ENCODE peak calls at places on chromosome 14, in nine cellular contexts. B is epithelial cell of proximal tubule, W is body of pancreas, X is brain microvascular endothelial cell, Z is vagina, H is WERI-Rb-1, G is upper lobe of right lung, J is WTC11, A is breast epithelium. Y is an unnamed sample.

GRCh38 chr14:58107947-58108552 is 44.0 kb downstream of the ARMH4 start:
- DNase-seq in W (peak), A (no peak), Z (no peak), G (no peak), B (peak), X (peak), J (peak), H (peak), Y (peak)

GRCh38 chr14:24389266-24389855 is 9.4 kb upstream of the NYNRIN start:
- DNase-seq in B (no peak), G (no peak), H (no peak), X (peak), W (no peak), J (no peak), Z (no peak), A (no peak), Y (no peak)

GRCh38 chr14:50599700-50600444 is 39.9 kb downstream of the ATL1 start:
- DNase-seq in X (peak), H (no peak), J (no peak), G (no peak), A (no peak), W (no peak), B (peak), Z (no peak), Y (peak)

GRCh38 chr14:39384177-39384576 is 48.1 kb downstream of the FBXO33 start:
- DNase-seq in G (no peak), J (no peak), Z (no peak), B (no peak), H (no peak), A (no peak), W (no peak), X (no peak), Y (no peak)

GRCh38 chr14:61558271-61558670 is 137.0 kb upstream of the HIF1A start:
- DNase-seq in J (no peak), B (no peak), G (no peak), A (no peak), W (no peak), H (no peak), X (no peak), Z (no peak), Y (no peak)

GRCh38 chr14:92287987-92288386 is 35.0 kb upstream of the SLC24A4 start:
- DNase-seq in H (no peak), Z (no peak), J (no peak), X (no peak), G (no peak), W (no peak), A (no peak), B (no peak), Y (no peak)

GRCh38 chr14:90969493-90970166 is 90.8 kb downstream of the RPS6KA5 start:
- DNase-seq in H (no peak), A (no peak), X (no peak), J (no peak), G (no peak), W (no peak), Z (no peak), B (no peak), Y (no peak)

GRCh38 chr14:23113346-23114119 is 5.5 kb downstream of the CEBPE start:
- DNase-seq in J (no peak), B (no peak), Z (no peak), A (no peak), G (no peak), H (no peak), W (no peak), X (no peak), Y (no peak)

GRCh38 chr14:99252443-99252939 is 19.5 kb downstream of the BCL11B start:
- DNase-seq in W (no peak), J (no peak), B (no peak), X (no peak), H (no peak), G (no peak), Z (no peak), A (no peak), Y (no peak)

GRCh38 chr14:93090826-93091583 is 24.7 kb downstream of the ITPK1 start:
- DNase-seq in A (no peak), Z (no peak), B (no peak), W (no peak), H (no peak), J (no peak), G (no peak), X (no peak), Y (no peak)

GRCh38 chr14:106578479-106578878 is 1052.1 kb downstream of the TMEM121 start:
- DNase-seq in X (no peak), B (no peak), G (no peak), A (no peak), W (no peak), H (no peak), J (no peak), Z (no peak), Y (peak)

GRCh38 chr14:104992501-104992900 is 6.9 kb downstream of the CLBA1 start:
- DNase-seq in H (no peak), W (no peak), J (no peak), B (no peak), X (no peak), Z (no peak), A (no peak), G (no peak), Y (no peak)
- TF ChIP-seq CTCF in H (no peak), W (no peak), J (no peak), B (no peak), X (no peak), Z (no peak), A (no peak), G (no peak), Y (no peak)

DNA sequence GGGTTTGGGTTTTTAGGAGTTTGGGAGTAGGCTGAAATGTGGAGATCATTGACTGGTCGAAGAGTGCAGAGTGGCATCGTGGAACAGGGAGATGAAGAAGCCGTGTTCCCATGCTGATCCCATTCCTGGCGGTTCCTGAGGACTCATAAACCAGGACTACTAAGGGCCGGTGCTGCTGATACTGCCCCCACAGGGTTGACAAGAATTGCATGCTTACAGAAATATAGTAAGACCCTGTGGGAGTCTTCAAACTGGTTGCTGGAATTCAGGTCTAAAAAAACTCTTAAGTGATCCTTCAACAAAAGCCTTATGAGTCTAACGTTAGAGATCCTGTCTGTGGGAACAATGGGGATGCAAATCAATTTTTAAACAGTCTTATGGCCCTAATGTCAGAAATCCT is 64.0 kb upstream of the ARHGAP5 start:
- DNase-seq in J (peak), A (no peak), G (no peak), Z (no peak), B (no peak), X (no peak), W (no peak), H (peak), Y (no peak)
- TF ChIP-seq CTCF in J (peak), A (no peak), G (no peak), Z (no peak), B (peak), X (peak), W (no peak), H (peak), Y (no peak)

GRCh38 chr14:21024668-21025373 is at the start of gene NDRG2:
- DNase-seq in A (peak), X (no peak), B (no peak), Z (no peak), W (peak), H (peak), J (peak), G (peak), Y (peak)

GRCh38 chr14:21023174-21023573 is 1.7 kb downstream of the NDRG2 start:
- DNase-seq in G (no peak), X (no peak), W (no peak), H (no peak), Z (no peak), B (no peak), J (no peak), A (no peak), Y (no peak)

GRCh38 chr14:21020977-21021545 is 3.8 kb downstream of the NDRG2 start:
- DNase-seq in B (no peak), Z (no peak), H (no peak), G (no peak), A (no peak), X (no peak), W (no peak), J (no peak), Y (no peak)

GRCh38 chr14:21023817-21024667 is 819 bp downstream of the NDRG2 start:
- DNase-seq in Z (no peak), J (peak), H (no peak), A (no peak), B (no peak), X (no peak), W (no peak), G (no peak), Y (no peak)

DNA sequence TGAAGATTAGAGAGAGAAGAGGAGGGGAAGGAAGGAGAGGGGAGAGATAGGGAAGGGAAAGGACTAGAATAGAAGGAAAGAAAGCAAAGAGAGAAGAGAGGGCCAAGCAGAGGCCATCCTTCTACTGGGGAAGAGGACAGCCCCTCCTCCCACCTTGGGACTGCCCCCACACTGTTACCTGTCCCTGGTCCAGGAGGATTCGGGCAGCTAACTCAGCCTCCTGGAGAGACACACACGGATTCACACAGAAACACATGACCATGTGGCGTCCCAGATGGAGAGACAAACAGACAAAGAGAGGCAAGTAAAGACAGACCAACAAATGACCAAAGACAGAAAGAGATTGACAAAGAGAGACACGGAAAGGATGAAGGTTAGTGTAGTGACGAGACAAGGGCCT is 2.2 kb downstream of the NDRG2 start:
- DNase-seq in B (no peak), W (no peak), A (no peak), G (no peak), J (no peak), Z (no peak), H (no peak), X (no peak), Y (no peak)
- TF ChIP-seq CTCF in B (no peak), W (no peak), A (no peak), G (no peak), J (no peak), Z (no peak), H (no peak), X (no peak), Y (no peak)

DNA sequence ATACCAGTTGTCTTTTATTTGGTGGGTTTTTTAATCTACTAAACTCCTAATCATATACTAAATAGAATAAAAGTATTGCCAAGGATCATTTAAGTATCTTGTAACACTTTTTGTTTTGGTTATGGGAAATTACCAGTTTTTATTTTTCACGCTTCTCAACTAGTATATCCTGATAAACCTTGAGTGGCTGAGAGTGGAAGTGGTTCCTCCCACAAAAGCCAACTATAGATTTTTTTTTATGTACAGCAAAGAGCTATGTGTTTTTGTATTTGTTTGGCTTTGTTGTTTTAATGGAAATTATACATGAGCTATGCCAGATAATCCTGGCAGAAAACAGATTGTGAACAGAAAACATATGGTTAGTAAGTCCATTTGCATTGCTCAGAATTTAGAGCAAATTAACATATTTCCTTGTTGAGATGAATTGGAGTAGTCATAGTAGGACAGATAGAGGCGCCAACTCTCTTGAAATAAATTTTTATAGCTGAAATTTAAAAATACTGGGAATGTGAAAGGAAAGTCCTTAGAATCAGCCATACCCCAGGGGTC is 60.9 kb upstream of the PSMA6 start:
- DNase-seq in H (no peak), W (no peak), X (no peak), Z (no peak), B (no peak), G (no peak), J (no peak), A (no peak), Y (no peak)
- TF ChIP-seq CTCF in H (no peak), W (no peak), X (no peak), Z (no peak), B (no peak), G (no peak), J (no peak), A (no peak), Y (no peak)

DNA sequence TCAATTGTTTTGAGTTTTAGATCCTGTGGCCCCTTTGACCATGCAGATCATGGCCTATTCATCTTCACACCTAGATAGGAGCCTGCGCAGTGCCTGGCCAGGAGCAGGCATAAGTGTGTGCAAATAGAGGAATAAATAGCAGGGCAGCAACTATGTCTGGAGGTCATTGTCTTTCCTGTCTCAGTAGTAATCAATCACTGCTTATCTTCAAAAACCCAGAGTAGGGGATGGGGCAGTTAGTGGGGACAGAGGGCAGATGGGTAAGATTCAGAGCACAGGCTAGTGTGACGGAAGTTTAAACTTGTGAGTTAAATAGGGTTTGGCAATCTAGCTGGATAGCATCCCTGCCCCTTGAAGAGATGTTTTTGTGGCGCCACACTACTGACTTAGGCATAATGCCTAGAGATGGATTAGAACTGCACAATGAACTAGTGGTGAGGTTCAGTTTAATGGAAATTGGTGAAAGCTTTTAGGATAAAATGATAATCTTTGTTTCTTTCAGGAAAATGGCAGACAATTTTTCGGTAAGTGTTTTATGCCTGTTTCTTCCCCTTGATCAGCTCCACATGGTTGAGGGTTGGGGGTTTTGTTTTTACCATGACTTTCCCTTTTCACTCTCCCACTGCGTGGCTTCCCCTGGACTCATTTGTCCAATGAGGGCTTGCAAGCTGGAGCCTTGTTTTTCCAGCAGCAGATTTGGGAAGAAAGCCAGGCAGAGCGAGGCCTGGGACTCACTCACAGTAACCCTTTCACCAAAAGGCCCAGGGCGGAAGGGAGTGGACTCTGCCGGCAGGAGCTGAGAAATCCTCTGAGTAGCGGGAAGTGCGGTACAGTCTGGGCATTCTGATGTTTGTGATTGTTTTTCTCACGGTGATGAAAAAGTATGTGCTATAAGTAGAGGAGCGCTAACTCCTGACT is 8.1 kb downstream of the LGALS3 start:
- DNase-seq in G (no peak), J (no peak), X (peak), Z (no peak), A (peak), W (peak), B (no peak), H (no peak), Y (no peak)
- TF ChIP-seq CTCF in G (no peak), J (no peak), X (peak), Z (no peak), A (no peak), W (peak), B (no peak), H (no peak), Y (no peak)

DNA sequence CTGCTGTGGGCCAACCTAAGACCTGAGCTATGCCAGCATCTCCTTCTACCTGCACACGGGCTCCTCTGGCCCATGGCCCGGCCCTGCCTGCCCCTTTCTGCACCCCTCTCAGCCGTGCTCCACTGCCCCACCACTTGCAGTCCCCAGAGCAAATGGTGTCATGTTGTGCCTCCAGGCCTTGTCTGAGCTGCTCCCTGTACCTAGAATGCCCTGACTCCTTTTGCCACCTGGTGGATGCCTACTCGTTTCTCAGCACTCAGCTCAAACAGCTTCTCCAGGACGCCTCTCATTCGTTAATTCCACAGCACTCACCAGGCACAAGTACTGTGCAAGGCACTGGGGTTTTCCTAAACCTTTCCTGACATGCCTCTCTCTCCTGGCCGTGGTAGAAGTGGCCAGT is 63.2 kb upstream of the PNMA1 start:
- DNase-seq in B (no peak), J (no peak), G (no peak), H (no peak), W (no peak), Z (no peak), A (no peak), X (no peak), Y (no peak)
- TF ChIP-seq CTCF in B (peak), J (no peak), G (peak), H (no peak), W (no peak), Z (peak), A (peak), X (no peak), Y (no peak)

DNA sequence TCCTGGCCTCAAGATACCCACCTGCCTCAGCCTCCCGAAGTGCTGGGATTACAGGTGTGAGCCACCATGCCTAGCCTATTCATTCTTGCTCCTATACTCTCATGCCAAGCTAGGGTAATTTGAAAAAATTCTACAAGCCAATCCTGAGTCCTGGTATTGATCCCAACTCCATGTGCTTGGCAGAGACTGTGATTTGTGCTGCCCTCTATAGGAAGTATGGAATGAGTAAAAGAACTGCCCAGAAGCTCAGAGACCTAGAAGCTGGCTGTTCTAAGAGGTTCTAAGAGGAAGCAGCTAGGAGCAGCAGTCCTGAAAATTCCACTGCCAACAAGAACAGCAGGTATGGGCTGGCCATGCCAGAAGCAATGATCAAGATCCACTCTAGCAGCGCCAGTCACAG is 402.5 kb downstream of the PCNX1 start:
- DNase-seq in Z (no peak), J (no peak), G (no peak), W (no peak), H (no peak), X (no peak), B (no peak), A (no peak), Y (no peak)
- TF ChIP-seq CTCF in Z (no peak), J (no peak), G (no peak), W (no peak), H (peak), X (peak), B (peak), A (no peak), Y (no peak)

GRCh38 chr14:101859916-101860315 is 98.4 kb downstream of the PPP2R5C start:
- DNase-seq in G (no peak), Z (peak), H (no peak), B (no peak), W (no peak), A (no peak), J (no peak), X (no peak), Y (no peak)
- TF ChIP-seq CTCF in G (no peak), Z (no peak), H (no peak), B (no peak), W (no peak), A (no peak), J (no peak), X (no peak), Y (no peak)

DNA sequence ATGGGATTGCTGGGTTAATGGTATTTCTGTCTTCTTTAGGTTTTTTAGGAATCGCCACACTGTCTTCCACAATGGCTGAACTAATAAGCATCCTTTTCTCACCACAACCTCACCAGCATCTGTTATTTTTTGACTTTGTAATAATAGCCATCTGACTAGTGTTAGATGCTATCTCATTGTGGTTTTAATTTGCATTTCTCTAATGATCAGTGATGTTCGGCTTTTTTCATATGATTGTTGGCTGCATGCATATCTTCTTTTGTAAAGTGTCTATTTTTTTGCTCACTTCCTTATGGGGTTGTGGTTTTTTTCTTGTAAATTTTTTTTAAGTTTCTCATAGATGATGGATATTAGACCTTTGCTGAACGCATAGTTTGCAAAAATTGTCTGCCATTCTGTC is 377.9 kb downstream of the GALC start:
- DNase-seq in J (no peak), A (no peak), H (no peak), G (no peak), X (no peak), Z (no peak), W (no peak), B (no peak), Y (no peak)
- TF ChIP-seq CTCF in J (no peak), A (no peak), H (no peak), G (no peak), X (no peak), Z (no peak), W (no peak), B (no peak), Y (no peak)